ENCODE peak calls at places on chromosomes 3 and 15, in ten cellular contexts. One of them, this sample, is unnamed.

GRCh38 chr3:188254489-188255070 is 100.6 kb downstream of the LPP start:
- DNase-seq in GM12891: no peak
- DNase-seq in EL: no peak
- DNase-seq in GM23248: no peak
- DNase-seq in HT-29: no peak
- DNase-seq in amniotic stem cell: no peak
- DNase-seq in HT1080: no peak
- DNase-seq in AG09309: no peak
- DNase-seq in fibroblast of the aortic adventitia: no peak
- DNase-seq in HuH-7.5: no peak
- DNase-seq in this sample: no peak

GRCh38 chr3:31196881-31197364 is 302.5 kb upstream of the GADL1 start:
- DNase-seq in AG09309: peak; percentile 89
- DNase-seq in HuH-7.5: no peak
- DNase-seq in GM12891: no peak
- DNase-seq in HT-29: no peak
- DNase-seq in HT1080: no peak
- DNase-seq in EL: peak; percentile 79
- DNase-seq in amniotic stem cell: peak; percentile 29
- DNase-seq in GM23248: peak; percentile 90
- DNase-seq in fibroblast of the aortic adventitia: peak; percentile 93
- DNase-seq in this sample: no peak

GRCh38 chr3:31550452-31551251 is 17.9 kb downstream of the STT3B start:
- DNase-seq in amniotic stem cell: no peak
- DNase-seq in fibroblast of the aortic adventitia: peak; percentile 46
- DNase-seq in HuH-7.5: no peak
- DNase-seq in EL: peak; percentile 30
- DNase-seq in AG09309: no peak
- DNase-seq in GM12891: no peak
- DNase-seq in HT1080: peak; percentile 24
- DNase-seq in GM23248: peak; percentile 57
- DNase-seq in HT-29: peak; percentile 35
- DNase-seq in this sample: no peak

GRCh38 chr3:133540896-133541674 is 32.4 kb upstream of the CDV3 start:
- DNase-seq in HT1080: peak; percentile 100
- DNase-seq in AG09309: no peak
- DNase-seq in HuH-7.5: peak; percentile 33
- DNase-seq in fibroblast of the aortic adventitia: peak; percentile 56
- DNase-seq in EL: peak; percentile 80
- DNase-seq in amniotic stem cell: no peak
- DNase-seq in HT-29: peak; percentile 81
- DNase-seq in GM23248: peak; percentile 56
- DNase-seq in GM12891: peak; percentile 19
- DNase-seq in this sample: no peak

GRCh38 chr3:13063225-13063624 is 10.0 kb downstream of the IQSEC1 start:
- DNase-seq in EL: peak; percentile 12
- DNase-seq in HT1080: peak; percentile 32
- DNase-seq in fibroblast of the aortic adventitia: no peak
- DNase-seq in HT-29: no peak
- DNase-seq in HuH-7.5: no peak
- DNase-seq in amniotic stem cell: no peak
- DNase-seq in GM12891: no peak
- DNase-seq in GM23248: no peak
- DNase-seq in AG09309: no peak
- DNase-seq in this sample: no peak

GRCh38 chr15:49876401-49877038 is 242.5 kb downstream of the ATP8B4 start:
- DNase-seq in fibroblast of the aortic adventitia: peak; percentile 68
- DNase-seq in AG09309: no peak
- DNase-seq in HuH-7.5: peak; percentile 12
- DNase-seq in GM12891: no peak
- DNase-seq in amniotic stem cell: no peak
- DNase-seq in GM23248: peak; percentile 10
- DNase-seq in HT-29: peak; percentile 24
- DNase-seq in EL: no peak
- DNase-seq in HT1080: no peak
- DNase-seq in this sample: peak; percentile 53

GRCh38 chr15:25439456-25439836 is 622 bp upstream of the UBE3A start:
- DNase-seq in GM23248: peak; percentile 62
- DNase-seq in HT1080: no peak
- DNase-seq in GM12891: peak; percentile 9
- DNase-seq in EL: no peak
- DNase-seq in HT-29: no peak
- DNase-seq in amniotic stem cell: no peak
- DNase-seq in fibroblast of the aortic adventitia: peak; percentile 30
- DNase-seq in HuH-7.5: no peak
- DNase-seq in AG09309: no peak
- DNase-seq in this sample: no peak

GRCh38 chr15:32029862-32030781 is at the start of gene CHRNA7:
- DNase-seq in EL: peak; percentile 8
- DNase-seq in amniotic stem cell: peak; percentile 19
- DNase-seq in HuH-7.5: peak; percentile 13
- DNase-seq in GM23248: peak; percentile 51
- DNase-seq in AG09309: no peak
- DNase-seq in GM12891: peak; percentile 46
- DNase-seq in HT1080: peak; percentile 26
- DNase-seq in fibroblast of the aortic adventitia: no peak
- DNase-seq in HT-29: peak; percentile 66
- DNase-seq in this sample: peak; percentile 77

GRCh38 chr3:176937546-176937945 is 259.7 kb downstream of the TBL1XR1 start:
- DNase-seq in fibroblast of the aortic adventitia: peak; percentile 13
- DNase-seq in EL: no peak
- DNase-seq in GM12891: no peak
- DNase-seq in HuH-7.5: no peak
- DNase-seq in GM23248: peak; percentile 53
- DNase-seq in HT1080: no peak
- DNase-seq in amniotic stem cell: no peak
- DNase-seq in HT-29: no peak
- DNase-seq in AG09309: no peak
- DNase-seq in this sample: no peak

GRCh38 chr15:75590239-75590638 is 11.1 kb upstream of the PTPN9 start:
- DNase-seq in HT-29: no peak
- DNase-seq in GM12891: no peak
- DNase-seq in AG09309: no peak
- DNase-seq in HuH-7.5: no peak
- DNase-seq in GM23248: no peak
- DNase-seq in amniotic stem cell: no peak
- DNase-seq in fibroblast of the aortic adventitia: no peak
- DNase-seq in EL: no peak
- DNase-seq in HT1080: no peak
- DNase-seq in this sample: no peak

GRCh38 chr15:97482521-97482920 is 478.0 kb upstream of the ARRDC4 start:
- DNase-seq in HT-29: peak; percentile 36
- DNase-seq in fibroblast of the aortic adventitia: no peak
- DNase-seq in HuH-7.5: no peak
- DNase-seq in EL: no peak
- DNase-seq in GM23248: no peak
- DNase-seq in AG09309: no peak
- DNase-seq in GM12891: no peak
- DNase-seq in amniotic stem cell: no peak
- DNase-seq in HT1080: no peak
- DNase-seq in this sample: peak; percentile 45

GRCh38 chr3:86958534-86958933 is 32.4 kb downstream of the VGLL3 start:
- DNase-seq in amniotic stem cell: peak; percentile 60
- DNase-seq in GM12891: no peak
- DNase-seq in HT-29: no peak
- DNase-seq in AG09309: peak; percentile 67
- DNase-seq in HuH-7.5: no peak
- DNase-seq in fibroblast of the aortic adventitia: peak; percentile 86
- DNase-seq in HT1080: peak; percentile 13
- DNase-seq in EL: peak; percentile 95
- DNase-seq in GM23248: peak; percentile 90
- DNase-seq in this sample: no peak

GRCh38 chr15:65263313-65263712 is 23.4 kb downstream of the PARP16 start:
- DNase-seq in fibroblast of the aortic adventitia: peak; percentile 18
- DNase-seq in GM23248: no peak
- DNase-seq in amniotic stem cell: no peak
- DNase-seq in GM12891: no peak
- DNase-seq in HT1080: no peak
- DNase-seq in AG09309: no peak
- DNase-seq in HT-29: no peak
- DNase-seq in HuH-7.5: no peak
- DNase-seq in EL: no peak
- DNase-seq in this sample: no peak

GRCh38 chr3:81302045-81302444 is 459.4 kb downstream of the GBE1 start:
- DNase-seq in HT1080: peak; percentile 57
- DNase-seq in fibroblast of the aortic adventitia: peak; percentile 66
- DNase-seq in HuH-7.5: peak; percentile 17
- DNase-seq in HT-29: peak; percentile 8
- DNase-seq in AG09309: no peak
- DNase-seq in EL: peak; percentile 59
- DNase-seq in GM23248: peak; percentile 70
- DNase-seq in GM12891: peak; percentile 6
- DNase-seq in amniotic stem cell: no peak
- DNase-seq in this sample: peak; percentile 18

GRCh38 chr15:65980824-65981456 is 111.6 kb downstream of the RAB11A start:
- DNase-seq in GM12891: no peak
- DNase-seq in amniotic stem cell: peak; percentile 7
- DNase-seq in fibroblast of the aortic adventitia: peak; percentile 78
- DNase-seq in HT1080: peak; percentile 60
- DNase-seq in EL: peak; percentile 71
- DNase-seq in HT-29: peak; percentile 91
- DNase-seq in GM23248: peak; percentile 81
- DNase-seq in HuH-7.5: peak; percentile 88
- DNase-seq in AG09309: peak; percentile 53
- DNase-seq in this sample: peak; percentile 90

GRCh38 chr3:161770532-161771386 is 274.2 kb downstream of the OTOL1 start:
- DNase-seq in HT1080: peak; percentile 96
- DNase-seq in HuH-7.5: no peak
- DNase-seq in AG09309: no peak
- DNase-seq in fibroblast of the aortic adventitia: peak; percentile 2
- DNase-seq in HT-29: no peak
- DNase-seq in amniotic stem cell: no peak
- DNase-seq in GM23248: no peak
- DNase-seq in GM12891: no peak
- DNase-seq in EL: peak; percentile 0
- DNase-seq in this sample: no peak

GRCh38 chr3:99647081-99647480 is 8.7 kb downstream of the COL8A1 start:
- DNase-seq in HT1080: no peak
- DNase-seq in AG09309: no peak
- DNase-seq in GM12891: no peak
- DNase-seq in fibroblast of the aortic adventitia: peak; percentile 85
- DNase-seq in amniotic stem cell: no peak
- DNase-seq in HuH-7.5: no peak
- DNase-seq in GM23248: peak; percentile 55
- DNase-seq in EL: peak; percentile 33
- DNase-seq in HT-29: no peak
- DNase-seq in this sample: no peak

GRCh38 chr3:170603770-170604510 is 18.1 kb upstream of the SLC7A14 start:
- DNase-seq in HuH-7.5: no peak
- DNase-seq in AG09309: no peak
- DNase-seq in amniotic stem cell: no peak
- DNase-seq in fibroblast of the aortic adventitia: peak; percentile 40
- DNase-seq in HT-29: no peak
- DNase-seq in GM23248: peak; percentile 29
- DNase-seq in HT1080: no peak
- DNase-seq in EL: no peak
- DNase-seq in GM12891: no peak
- DNase-seq in this sample: no peak

GRCh38 chr15:40150163-40150925 is 10.5 kb upstream of the BUB1B start:
- DNase-seq in GM23248: peak; percentile 59
- DNase-seq in HT1080: peak; percentile 87
- DNase-seq in HuH-7.5: no peak
- DNase-seq in AG09309: no peak
- DNase-seq in amniotic stem cell: peak; percentile 12
- DNase-seq in GM12891: no peak
- DNase-seq in HT-29: peak; percentile 93
- DNase-seq in EL: peak; percentile 79
- DNase-seq in fibroblast of the aortic adventitia: peak; percentile 60
- DNase-seq in this sample: no peak

GRCh38 chr3:129025691-129026435 is 24.8 kb downstream of the EFCC1 start:
- DNase-seq in EL: peak; percentile 27
- DNase-seq in fibroblast of the aortic adventitia: no peak
- DNase-seq in AG09309: no peak
- DNase-seq in HT1080: no peak
- DNase-seq in amniotic stem cell: no peak
- DNase-seq in GM23248: no peak
- DNase-seq in HT-29: no peak
- DNase-seq in HuH-7.5: no peak
- DNase-seq in GM12891: no peak
- DNase-seq in this sample: no peak

This sample was measured in WTC11.